ENCODE peak calls at places on chromosome 21, in five cellular contexts. G is left cardiac atrium, N is hypothalamus, R is posterior cingulate gyrus, J is glutamatergic neuron. P is an unnamed sample.

GRCh38 chr21:16667395-16667794 is 845.4 kb upstream of the CXADR start:
- DNase-seq in N (no peak), G (no peak), J (no peak), R (no peak), P (no peak)

GRCh38 chr21:41366522-41367151 is 4.8 kb downstream of the MX2 start:
- DNase-seq in G (peak), R (no peak), N (no peak), J (no peak), P (peak)

GRCh38 chr21:25638634-25639166 is 358 bp upstream of the JAM2 start:
- DNase-seq in R (no peak), N (no peak), G (no peak), J (no peak), P (no peak)

GRCh38 chr21:33374874-33375644 is 28.2 kb upstream of the IFNGR2 start:
- DNase-seq in N (no peak), J (no peak), G (no peak), R (no peak), P (no peak)

GRCh38 chr21:44581158-44581557 is 754 bp upstream of the KRTAP10-5 start:
- DNase-seq in G (no peak), J (no peak), R (no peak), N (no peak), P (no peak)

GRCh38 chr21:35703704-35704103 is 356.6 kb downstream of the SETD4 start:
- DNase-seq in G (no peak), N (no peak), R (no peak), J (no peak), P (no peak)

GRCh38 chr21:35940074-35940927 is 120.0 kb downstream of the SETD4 start:
- DNase-seq in J (peak), G (peak), R (peak), N (peak), P (peak)

GRCh38 chr21:42331660-42332059 is 16.5 kb upstream of the TFF3 start:
- DNase-seq in N (no peak), J (no peak), R (no peak), G (no peak), P (no peak)

GRCh38 chr21:37551406-37552355 is 185.1 kb downstream of the DYRK1A start:
- DNase-seq in G (no peak), R (no peak), J (no peak), N (no peak), P (no peak)

GRCh38 chr21:36504067-36505058 is 24.4 kb upstream of the CLDN14 start:
- DNase-seq in J (no peak), R (peak), G (no peak), N (no peak), P (peak)

GRCh38 chr21:37862536-37862935 is 53.7 kb downstream of the KCNJ6 start:
- DNase-seq in N (no peak), J (no peak), G (no peak), R (no peak), P (peak)

GRCh38 chr21:42162831-42163510 is 56.0 kb upstream of the ABCG1 start:
- DNase-seq in G (no peak), R (peak), J (no peak), N (no peak), P (peak)